ENCODE peak calls at places on chromosomes 3 and 15, in four cellular contexts. N is heart right ventricle, H is dorsolateral prefrontal cortex, W is Peyer's patch. Y is an unnamed sample.

GRCh38 chr15:33994005-33994615 is 25.8 kb downstream of the CHRM5 start:
- DNase-seq in H (no peak), N (no peak), W (no peak), Y (no peak)

GRCh38 chr15:75786564-75786925 is 56.7 kb upstream of the UBE2Q2 start:
- DNase-seq in W (no peak), N (no peak), H (peak), Y (no peak)

GRCh38 chr15:40320931-40321371 is 2.5 kb upstream of the INAFM2 start:
- DNase-seq in W (peak), N (no peak), H (no peak), Y (peak)

GRCh38 chr3:160449660-160450598 is at the start of gene TRIM59:
- DNase-seq in H (peak), N (peak), W (peak), Y (no peak)

GRCh38 chr15:50146661-50147060 is 27.6 kb upstream of the ATP8B4 start:
- DNase-seq in W (no peak), H (no peak), N (no peak), Y (no peak)

GRCh38 chr3:53160660-53161344 is at the start of gene PRKCD:
- DNase-seq in H (peak), N (peak), W (peak), Y (peak)

GRCh38 chr15:63698731-63699130 is 101.5 kb downstream of the FBXL22 start:
- DNase-seq in N (no peak), W (no peak), H (no peak), Y (no peak)

GRCh38 chr3:12708584-12709192 is 44.8 kb upstream of the RAF1 start:
- DNase-seq in W (no peak), H (no peak), N (peak), Y (no peak)

GRCh38 chr3:3800685-3801509 is 1.7 kb downstream of the LRRN1 start:
- DNase-seq in N (peak), H (peak), W (no peak), Y (no peak)

GRCh38 chr15:80455051-80455648 is 51.0 kb downstream of the ARNT2 start:
- DNase-seq in N (no peak), W (no peak), H (no peak), Y (no peak)

GRCh38 chr15:48578965-48579364 is 66.5 kb downstream of the FBN1 start:
- DNase-seq in N (no peak), H (no peak), W (no peak), Y (no peak)

GRCh38 chr3:106209482-106209881 is 340.7 kb upstream of the CBLB start:
- DNase-seq in W (no peak), H (no peak), N (no peak), Y (no peak)

GRCh38 chr3:50674349-50675178 is at the start of gene DOCK3:
- DNase-seq in N (peak), W (peak), H (peak), Y (peak)

GRCh38 chr3:185313693-185314246 is 49.2 kb upstream of the MAP3K13 start:
- DNase-seq in H (no peak), N (no peak), W (no peak), Y (no peak)

GRCh38 chr3:57948080-57948671 is 60.0 kb upstream of the FLNB start:
- DNase-seq in H (peak), W (no peak), N (no peak), Y (no peak)

GRCh38 chr15:82103500-82103899 is 57.7 kb upstream of the MEX3B start:
- DNase-seq in H (no peak), W (no peak), N (no peak), Y (no peak)

GRCh38 chr15:99683000-99683670 is 50.1 kb downstream of the LYSMD4 start:
- DNase-seq in H (no peak), N (no peak), W (no peak), Y (no peak)

GRCh38 chr15:57640935-57641682 is 49.4 kb downstream of the MYZAP start:
- DNase-seq in W (no peak), N (no peak), H (no peak), Y (no peak)
- TF ChIP-seq CTCF in W (no peak), N (peak), H (peak), Y (peak)

GRCh38 chr3:156676467-156677119 is 2.2 kb downstream of the TIPARP start:
- DNase-seq in W (no peak), N (no peak), H (no peak), Y (no peak)

GRCh38 chr3:156674046-156674910 is at the start of gene TIPARP:
- DNase-seq in W (peak), N (peak), H (peak), Y (peak)

GRCh38 chr3:156674911-156675743 is 737 bp downstream of the TIPARP start:
- DNase-seq in N (peak), H (peak), W (peak), Y (no peak)

GRCh38 chr3:156677120-156677479 is 2.7 kb downstream of the TIPARP start:
- DNase-seq in H (no peak), W (no peak), N (no peak), Y (no peak)

DNA sequence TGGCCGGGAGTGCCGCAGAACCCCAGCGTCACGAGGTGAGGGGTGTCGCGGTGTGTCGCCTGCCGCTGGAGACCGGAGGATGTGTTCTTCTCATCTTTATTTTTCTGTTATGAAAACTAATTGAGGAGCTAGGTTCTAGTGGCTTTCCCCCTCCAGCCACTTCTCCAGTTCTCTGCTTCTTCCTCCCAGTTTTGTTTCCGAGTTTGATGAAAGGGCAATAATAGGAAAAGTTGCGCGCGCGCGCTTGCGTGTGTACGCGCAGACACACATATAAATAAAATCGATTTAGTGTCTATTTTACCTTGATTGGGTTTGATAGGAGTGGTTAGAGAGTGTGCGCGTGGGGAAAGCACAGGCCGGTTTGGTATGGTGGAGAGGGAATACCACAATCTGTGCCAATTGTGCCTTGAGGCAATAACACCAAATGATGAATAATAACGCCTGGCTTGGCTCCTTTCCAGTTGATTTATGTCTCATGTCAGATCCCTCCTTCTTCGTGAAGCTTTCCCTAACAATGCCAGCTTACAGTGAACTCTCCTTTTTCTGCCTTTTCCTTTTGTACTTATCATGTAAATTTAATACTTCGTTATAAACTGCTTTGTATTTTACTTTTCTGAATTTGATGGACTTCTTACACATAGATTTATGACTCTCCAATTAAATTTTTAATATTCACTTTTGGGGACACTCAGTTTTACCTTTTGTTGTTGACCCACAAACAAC is 1.5 kb downstream of the TIPARP start:
- DNase-seq in W (peak), H (no peak), N (peak), Y (no peak)
- TF ChIP-seq CTCF in W (no peak), H (no peak), N (no peak), Y (no peak)

GRCh38 chr3:126034481-126035361 is 49.2 kb downstream of the SLC41A3 start:
- DNase-seq in N (no peak), H (no peak), W (no peak), Y (no peak)

GRCh38 chr3:126030455-126030854 is 53.5 kb downstream of the SLC41A3 start:
- DNase-seq in H (no peak), W (no peak), N (no peak), Y (no peak)

GRCh38 chr3:126033051-126033745 is 50.7 kb downstream of the SLC41A3 start:
- DNase-seq in W (no peak), H (no peak), N (no peak), Y (no peak)

GRCh38 chr3:126033765-126034164 is 50.2 kb downstream of the SLC41A3 start:
- DNase-seq in W (no peak), H (no peak), N (no peak), Y (no peak)

GRCh38 chr3:126031981-126032471 is 51.9 kb downstream of the SLC41A3 start:
- DNase-seq in H (no peak), W (no peak), N (no peak), Y (no peak)
- TF ChIP-seq CTCF in H (no peak), W (no peak), N (no peak), Y (no peak)

GRCh38 chr3:120622870-120623718 is 27.0 kb downstream of the NDUFB4 start:
- DNase-seq in H (no peak), N (no peak), W (no peak), Y (no peak)
- TF ChIP-seq CTCF in H (no peak), N (no peak), W (no peak), Y (peak)

GRCh38 chr3:139204756-139205155 is 139.1 kb upstream of the MRPS22 start:
- DNase-seq in N (no peak), W (no peak), H (no peak), Y (no peak)

GRCh38 chr3:139201446-139202225 is 142.2 kb upstream of the MRPS22 start:
- DNase-seq in N (no peak), W (no peak), H (no peak), Y (no peak)

GRCh38 chr3:139202959-139203349 is 140.9 kb upstream of the MRPS22 start:
- DNase-seq in N (no peak), H (no peak), W (no peak), Y (no peak)

GRCh38 chr3:139203752-139204151 is 140.1 kb upstream of the MRPS22 start:
- DNase-seq in W (no peak), N (no peak), H (no peak), Y (no peak)

DNA sequence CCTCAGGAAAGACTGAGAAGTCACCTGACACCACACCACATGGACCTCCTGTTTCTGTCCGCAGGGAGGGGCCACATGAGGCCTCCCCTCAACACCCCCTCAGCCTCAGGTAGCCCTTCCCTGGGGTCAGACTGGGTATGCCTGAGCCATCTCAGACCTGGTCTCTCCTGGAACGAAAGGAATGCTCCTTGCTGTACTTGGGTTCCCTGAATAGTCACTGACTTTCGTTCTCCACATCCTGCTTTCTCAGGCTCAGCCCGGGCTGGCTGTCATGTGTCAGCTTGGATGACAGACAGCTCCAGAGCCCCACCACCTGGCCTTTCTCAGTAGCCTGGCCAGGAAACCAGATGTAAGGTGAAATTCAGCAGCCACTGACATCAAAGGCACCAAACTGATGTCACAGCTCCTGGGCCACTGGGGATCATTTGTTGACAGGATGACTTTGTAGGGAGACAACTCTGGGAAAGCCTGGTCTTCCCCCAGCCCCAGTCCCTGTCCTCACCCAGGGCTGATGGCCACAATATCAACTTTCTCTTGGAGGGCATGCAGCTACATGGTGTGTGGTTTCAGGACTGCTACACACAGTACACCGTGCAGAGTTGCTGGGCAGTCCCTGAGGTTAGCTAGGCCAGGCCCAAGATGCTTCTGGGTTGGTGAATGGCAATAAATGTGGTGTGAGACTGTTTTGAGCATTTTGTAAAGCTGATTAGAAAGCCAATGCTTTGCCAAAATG is 141.4 kb upstream of the MRPS22 start:
- DNase-seq in N (no peak), W (no peak), H (peak), Y (no peak)
- TF ChIP-seq CTCF in N (peak), W (no peak), H (peak), Y (peak)

Y was measured in D721Med.